ENCODE peak calls at places on chromosomes 6 and 20, in ten cellular contexts. One of them, this sample, is unnamed.

GRCh38 chr6:75282706-75283105 is 1.9 kb downstream of the TMEM30A start:
- DNase-seq in heart right ventricle: no peak
- DNase-seq in lower leg skin: no peak
- DNase-seq in mesothelial cell of epicardium: no peak
- DNase-seq in endothelial cell: no peak
- DNase-seq in PC-9: no peak
- DNase-seq in RWPE1: no peak
- DNase-seq in dorsolateral prefrontal cortex: no peak
- DNase-seq in OCI-LY7: no peak
- DNase-seq in cardiac fibroblast: no peak
- DNase-seq in this sample: no peak

GRCh38 chr6:126955621-126956020 is 162.8 kb upstream of the RSPO3 start:
- DNase-seq in heart right ventricle: no peak
- DNase-seq in lower leg skin: no peak
- DNase-seq in mesothelial cell of epicardium: no peak
- DNase-seq in endothelial cell: no peak
- DNase-seq in PC-9: peak
- DNase-seq in RWPE1: peak
- DNase-seq in dorsolateral prefrontal cortex: no peak
- DNase-seq in OCI-LY7: no peak
- DNase-seq in cardiac fibroblast: no peak
- DNase-seq in this sample: no peak

GRCh38 chr6:111555041-111555440 is 50.6 kb downstream of the TRAF3IP2 start:
- DNase-seq in heart right ventricle: no peak
- DNase-seq in lower leg skin: peak
- DNase-seq in mesothelial cell of epicardium: no peak
- DNase-seq in endothelial cell: no peak
- DNase-seq in PC-9: no peak
- DNase-seq in RWPE1: no peak
- DNase-seq in dorsolateral prefrontal cortex: no peak
- DNase-seq in OCI-LY7: no peak
- DNase-seq in cardiac fibroblast: peak
- DNase-seq in this sample: no peak

GRCh38 chr6:127971945-127972391 is 71.1 kb upstream of the THEMIS start:
- DNase-seq in heart right ventricle: no peak
- DNase-seq in lower leg skin: no peak
- DNase-seq in mesothelial cell of epicardium: no peak
- DNase-seq in endothelial cell: no peak
- DNase-seq in PC-9: peak
- DNase-seq in RWPE1: peak
- DNase-seq in dorsolateral prefrontal cortex: no peak
- DNase-seq in OCI-LY7: no peak
- DNase-seq in cardiac fibroblast: peak
- DNase-seq in this sample: no peak

GRCh38 chr6:158718431-158719126 is 68.7 kb downstream of the SYTL3 start:
- DNase-seq in heart right ventricle: no peak
- DNase-seq in lower leg skin: no peak
- DNase-seq in mesothelial cell of epicardium: no peak
- DNase-seq in endothelial cell: peak
- DNase-seq in PC-9: no peak
- DNase-seq in RWPE1: no peak
- DNase-seq in dorsolateral prefrontal cortex: no peak
- DNase-seq in OCI-LY7: peak
- DNase-seq in cardiac fibroblast: peak
- DNase-seq in this sample: peak

GRCh38 chr6:10719386-10720228 is 3.3 kb upstream of the TMEM14C start:
- DNase-seq in heart right ventricle: peak
- DNase-seq in lower leg skin: peak
- DNase-seq in mesothelial cell of epicardium: no peak
- DNase-seq in endothelial cell: no peak
- DNase-seq in PC-9: no peak
- DNase-seq in RWPE1: no peak
- DNase-seq in dorsolateral prefrontal cortex: no peak
- DNase-seq in OCI-LY7: peak
- DNase-seq in cardiac fibroblast: peak
- DNase-seq in this sample: no peak

GRCh38 chr6:26217714-26218075 is 130.5 kb downstream of the HFE start:
- DNase-seq in heart right ventricle: no peak
- DNase-seq in lower leg skin: no peak
- DNase-seq in mesothelial cell of epicardium: no peak
- DNase-seq in endothelial cell: no peak
- DNase-seq in PC-9: no peak
- DNase-seq in RWPE1: no peak
- DNase-seq in dorsolateral prefrontal cortex: no peak
- DNase-seq in OCI-LY7: no peak
- DNase-seq in cardiac fibroblast: peak
- DNase-seq in this sample: no peak

GRCh38 chr6:150940951-150941350 is 75.4 kb downstream of the MTHFD1L start:
- DNase-seq in heart right ventricle: no peak
- DNase-seq in lower leg skin: no peak
- DNase-seq in mesothelial cell of epicardium: no peak
- DNase-seq in endothelial cell: no peak
- DNase-seq in PC-9: no peak
- DNase-seq in RWPE1: no peak
- DNase-seq in dorsolateral prefrontal cortex: no peak
- DNase-seq in OCI-LY7: no peak
- DNase-seq in cardiac fibroblast: no peak
- DNase-seq in this sample: no peak

GRCh38 chr20:41119593-41120561 is 17.5 kb upstream of the PLCG1 start:
- DNase-seq in heart right ventricle: no peak
- DNase-seq in lower leg skin: no peak
- DNase-seq in mesothelial cell of epicardium: no peak
- DNase-seq in endothelial cell: no peak
- DNase-seq in PC-9: no peak
- DNase-seq in RWPE1: no peak
- DNase-seq in dorsolateral prefrontal cortex: no peak
- DNase-seq in OCI-LY7: no peak
- DNase-seq in cardiac fibroblast: no peak
- DNase-seq in this sample: no peak

GRCh38 chr6:37236921-37237320 is 20.7 kb upstream of the TBC1D22B start:
- DNase-seq in heart right ventricle: no peak
- DNase-seq in lower leg skin: no peak
- DNase-seq in mesothelial cell of epicardium: no peak
- DNase-seq in endothelial cell: no peak
- DNase-seq in PC-9: no peak
- DNase-seq in RWPE1: no peak
- DNase-seq in dorsolateral prefrontal cortex: no peak
- DNase-seq in OCI-LY7: no peak
- DNase-seq in cardiac fibroblast: peak
- DNase-seq in this sample: no peak

GRCh38 chr20:17835240-17835940 is 133.2 kb downstream of the SNX5 start:
- DNase-seq in heart right ventricle: peak
- DNase-seq in lower leg skin: peak
- DNase-seq in mesothelial cell of epicardium: no peak
- DNase-seq in endothelial cell: no peak
- DNase-seq in PC-9: peak
- DNase-seq in RWPE1: peak
- DNase-seq in dorsolateral prefrontal cortex: no peak
- DNase-seq in OCI-LY7: no peak
- DNase-seq in cardiac fibroblast: peak
- DNase-seq in this sample: no peak

GRCh38 chr20:64182146-64182865 is 18.1 kb downstream of the MYT1 start:
- DNase-seq in heart right ventricle: no peak
- DNase-seq in lower leg skin: no peak
- DNase-seq in mesothelial cell of epicardium: no peak
- DNase-seq in endothelial cell: no peak
- DNase-seq in PC-9: no peak
- DNase-seq in RWPE1: no peak
- DNase-seq in dorsolateral prefrontal cortex: no peak
- DNase-seq in OCI-LY7: no peak
- DNase-seq in cardiac fibroblast: no peak
- DNase-seq in this sample: no peak

GRCh38 chr20:64180673-64181072 is 16.4 kb downstream of the MYT1 start:
- DNase-seq in heart right ventricle: no peak
- DNase-seq in lower leg skin: no peak
- DNase-seq in mesothelial cell of epicardium: no peak
- DNase-seq in endothelial cell: no peak
- DNase-seq in PC-9: no peak
- DNase-seq in RWPE1: no peak
- DNase-seq in dorsolateral prefrontal cortex: no peak
- DNase-seq in OCI-LY7: no peak
- DNase-seq in cardiac fibroblast: no peak
- DNase-seq in this sample: no peak

GRCh38 chr20:64183313-64183712 is 19.1 kb downstream of the MYT1 start:
- DNase-seq in heart right ventricle: no peak
- DNase-seq in lower leg skin: no peak
- DNase-seq in mesothelial cell of epicardium: no peak
- DNase-seq in endothelial cell: no peak
- DNase-seq in PC-9: no peak
- DNase-seq in RWPE1: no peak
- DNase-seq in dorsolateral prefrontal cortex: no peak
- DNase-seq in OCI-LY7: no peak
- DNase-seq in cardiac fibroblast: no peak
- DNase-seq in this sample: no peak

GRCh38 chr20:64179805-64180204 is 15.6 kb downstream of the MYT1 start:
- DNase-seq in heart right ventricle: no peak
- DNase-seq in lower leg skin: no peak
- DNase-seq in mesothelial cell of epicardium: no peak
- DNase-seq in endothelial cell: no peak
- DNase-seq in PC-9: no peak
- DNase-seq in RWPE1: no peak
- DNase-seq in dorsolateral prefrontal cortex: no peak
- DNase-seq in OCI-LY7: no peak
- DNase-seq in cardiac fibroblast: no peak
- DNase-seq in this sample: no peak

GRCh38 chr20:64181391-64181790 is 17.1 kb downstream of the MYT1 start:
- DNase-seq in heart right ventricle: no peak
- DNase-seq in lower leg skin: no peak
- DNase-seq in mesothelial cell of epicardium: no peak
- DNase-seq in endothelial cell: no peak
- DNase-seq in PC-9: no peak
- DNase-seq in RWPE1: no peak
- DNase-seq in dorsolateral prefrontal cortex: no peak
- DNase-seq in OCI-LY7: no peak
- DNase-seq in cardiac fibroblast: no peak
- DNase-seq in this sample: no peak
- TF ChIP-seq CTCF in heart right ventricle: no peak
- TF ChIP-seq CTCF in lower leg skin: no peak
- TF ChIP-seq CTCF in mesothelial cell of epicardium: no peak
- TF ChIP-seq CTCF in endothelial cell: no peak
- TF ChIP-seq CTCF in PC-9: no peak
- TF ChIP-seq CTCF in RWPE1: no peak
- TF ChIP-seq CTCF in dorsolateral prefrontal cortex: no peak
- TF ChIP-seq CTCF in OCI-LY7: no peak
- TF ChIP-seq CTCF in cardiac fibroblast: no peak
- TF ChIP-seq CTCF in this sample: no peak

GRCh38 chr20:58559368-58559729 is 44.1 kb upstream of the APCDD1L start:
- DNase-seq in heart right ventricle: no peak
- DNase-seq in lower leg skin: no peak
- DNase-seq in mesothelial cell of epicardium: no peak
- DNase-seq in endothelial cell: no peak
- DNase-seq in PC-9: no peak
- DNase-seq in RWPE1: no peak
- DNase-seq in dorsolateral prefrontal cortex: no peak
- DNase-seq in OCI-LY7: no peak
- DNase-seq in cardiac fibroblast: no peak
- DNase-seq in this sample: no peak
- TF ChIP-seq CTCF in heart right ventricle: no peak
- TF ChIP-seq CTCF in lower leg skin: no peak
- TF ChIP-seq CTCF in mesothelial cell of epicardium: no peak
- TF ChIP-seq CTCF in endothelial cell: no peak
- TF ChIP-seq CTCF in PC-9: no peak
- TF ChIP-seq CTCF in RWPE1: no peak
- TF ChIP-seq CTCF in dorsolateral prefrontal cortex: no peak
- TF ChIP-seq CTCF in OCI-LY7: no peak
- TF ChIP-seq CTCF in cardiac fibroblast: no peak
- TF ChIP-seq CTCF in this sample: no peak

DNA sequence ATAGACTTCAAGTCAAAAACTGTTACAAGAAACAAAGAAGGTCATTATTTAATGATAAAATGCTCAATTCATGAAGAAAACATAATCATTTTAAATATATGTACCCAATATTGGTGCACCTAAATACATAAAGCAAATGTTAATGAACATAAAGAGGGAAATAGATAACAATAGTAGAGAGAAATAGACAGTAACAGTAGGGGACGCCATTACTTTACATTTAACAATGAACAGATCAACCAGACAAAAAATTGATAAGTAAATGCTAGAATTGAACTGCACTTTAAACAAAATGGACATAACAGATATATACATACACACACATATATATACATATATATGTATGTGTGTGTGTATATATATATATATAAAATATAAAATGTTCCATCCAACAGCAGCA is 37.4 kb downstream of the IL22RA2 start:
- DNase-seq in heart right ventricle: no peak
- DNase-seq in lower leg skin: no peak
- DNase-seq in mesothelial cell of epicardium: no peak
- DNase-seq in endothelial cell: no peak
- DNase-seq in PC-9: no peak
- DNase-seq in RWPE1: no peak
- DNase-seq in dorsolateral prefrontal cortex: no peak
- DNase-seq in OCI-LY7: no peak
- DNase-seq in cardiac fibroblast: peak
- DNase-seq in this sample: no peak
- TF ChIP-seq CTCF in heart right ventricle: peak
- TF ChIP-seq CTCF in lower leg skin: no peak
- TF ChIP-seq CTCF in mesothelial cell of epicardium: no peak
- TF ChIP-seq CTCF in endothelial cell: no peak
- TF ChIP-seq CTCF in PC-9: peak
- TF ChIP-seq CTCF in RWPE1: peak
- TF ChIP-seq CTCF in dorsolateral prefrontal cortex: no peak
- TF ChIP-seq CTCF in OCI-LY7: peak
- TF ChIP-seq CTCF in cardiac fibroblast: peak
- TF ChIP-seq CTCF in this sample: no peak

GRCh38 chr20:24879875-24880274 is 69.2 kb upstream of the CST7 start:
- DNase-seq in heart right ventricle: no peak
- DNase-seq in lower leg skin: no peak
- DNase-seq in mesothelial cell of epicardium: no peak
- DNase-seq in endothelial cell: no peak
- DNase-seq in PC-9: no peak
- DNase-seq in RWPE1: no peak
- DNase-seq in dorsolateral prefrontal cortex: no peak
- DNase-seq in OCI-LY7: no peak
- DNase-seq in cardiac fibroblast: no peak
- DNase-seq in this sample: no peak
- TF ChIP-seq CTCF in heart right ventricle: no peak
- TF ChIP-seq CTCF in lower leg skin: no peak
- TF ChIP-seq CTCF in mesothelial cell of epicardium: no peak
- TF ChIP-seq CTCF in endothelial cell: no peak
- TF ChIP-seq CTCF in PC-9: no peak
- TF ChIP-seq CTCF in RWPE1: no peak
- TF ChIP-seq CTCF in dorsolateral prefrontal cortex: no peak
- TF ChIP-seq CTCF in OCI-LY7: no peak
- TF ChIP-seq CTCF in cardiac fibroblast: no peak
- TF ChIP-seq CTCF in this sample: no peak